ENCODE peak calls at places on chromosomes 7 and 10, in nine cellular contexts. I is prostate gland, Z is HepG2, H is mammary epithelial cell, C is SHP77, X is endothelial cell, N is fibroblast of pulmonary artery, E is AG09319, Q is left colon. K is an unnamed sample.

GRCh38 chr7:142516038-142516501 is 233.2 kb upstream of the PRSS1 start:
- DNase-seq in I (peak; percentile 48), Z (peak; percentile 55), H (peak; percentile 61), C (peak; percentile 24), X (peak; percentile 38), N (peak; percentile 79), E (peak; percentile 50), Q (peak; percentile 41), K (peak; percentile 83)

GRCh38 chr7:27179503-27180430 is 5.3 kb downstream of the HOXA11 start:
- DNase-seq in I (peak; percentile 88), Z (peak; percentile 41), H (peak; percentile 35), C (no peak), X (peak; percentile 80), N (peak; percentile 43), E (peak; percentile 7), Q (peak; percentile 87), K (peak; percentile 68)

GRCh38 chr7:26993816-26994810 is 101.7 kb downstream of the HOXA1 start:
- DNase-seq in I (peak; percentile 21), Z (no peak), H (peak; percentile 47), C (no peak), X (no peak), N (peak; percentile 7), E (no peak), Q (no peak), K (no peak)

GRCh38 chr10:43817368-43817767 is 168.7 kb upstream of the ZNF32 start:
- DNase-seq in I (no peak), Z (no peak), H (no peak), C (no peak), X (no peak), N (peak; percentile 68), E (no peak), Q (no peak), K (no peak)

GRCh38 chr10:120765241-120765803 is 85.8 kb upstream of the WDR11 start:
- DNase-seq in I (no peak), Z (no peak), H (no peak), C (no peak), X (no peak), N (no peak), E (no peak), Q (no peak), K (no peak)

GRCh38 chr7:68269410-68269809 is 1272.8 kb downstream of the TYW1 start:
- DNase-seq in I (no peak), Z (no peak), H (no peak), C (no peak), X (no peak), N (peak; percentile 17), E (no peak), Q (no peak), K (no peak)

GRCh38 chr7:26588511-26588910 is 275.9 kb downstream of the SKAP2 start:
- DNase-seq in I (no peak), Z (no peak), H (no peak), C (peak; percentile 27), X (no peak), N (no peak), E (no peak), Q (no peak), K (no peak)

GRCh38 chr10:58641708-58642107 is 129.0 kb downstream of the BICC1 start:
- DNase-seq in I (no peak), Z (no peak), H (peak; percentile 75), C (no peak), X (no peak), N (peak; percentile 86), E (no peak), Q (no peak), K (no peak)

GRCh38 chr10:78510566-78511323 is 477.1 kb downstream of the RPS24 start:
- DNase-seq in I (no peak), Z (no peak), H (no peak), C (peak; percentile 24), X (no peak), N (no peak), E (no peak), Q (no peak), K (no peak)

GRCh38 chr10:68271104-68271882 is 39.4 kb upstream of the ATOH7 start:
- DNase-seq in I (no peak), Z (no peak), H (no peak), C (no peak), X (no peak), N (peak; percentile 82), E (no peak), Q (no peak), K (no peak)

GRCh38 chr7:75979361-75980125 is 14.9 kb downstream of the TMEM120A start:
- DNase-seq in I (no peak), Z (no peak), H (no peak), C (no peak), X (no peak), N (no peak), E (no peak), Q (no peak), K (no peak)

GRCh38 chr10:3625959-3626751 is 158.9 kb downstream of the KLF6 start:
- DNase-seq in I (no peak), Z (no peak), H (peak; percentile 62), C (no peak), X (no peak), N (peak; percentile 49), E (peak; percentile 5), Q (no peak), K (no peak)

GRCh38 chr10:72087969-72088878 is at the start of gene SPOCK2:
- DNase-seq in I (no peak), Z (no peak), H (no peak), C (no peak), X (no peak), N (no peak), E (no peak), Q (no peak), K (peak; percentile 37)

K was measured in small intestine.